ENCODE peak calls at places on chromosomes 16 and 17, in four cellular contexts. H is pons; W is CD4-positive, alpha-beta memory T cell; M is NCI-H1105 treated with DMSO at 0.1 percent for 48 hours. J is an unnamed sample.
A peak's percentile ranks its signal among the peaks of the same experiment; 100 is the strongest.

GRCh38 chr16:56708821-56709685 is 20.9 kb upstream of the NUP93 start:
- DNase-seq in W (no peak), M (no peak), H (no peak), J (no peak)

GRCh38 chr16:66986559-66986958 is 1.8 kb upstream of the CES4A start:
- DNase-seq in W (no peak), M (no peak), H (no peak), J (no peak)

GRCh38 chr16:27330542-27330941 is 16.8 kb downstream of the IL4R start:
- DNase-seq in H (no peak), W (no peak), M (no peak), J (peak; percentile 73)

GRCh38 chr17:28624148-28624547 is 10.2 kb upstream of the RSKR start:
- DNase-seq in H (no peak), M (no peak), W (no peak), J (no peak)

GRCh38 chr17:64007838-64008282 is 9.7 kb downstream of the PRR29 start:
- DNase-seq in W (no peak), H (no peak), M (no peak), J (peak; percentile 11)

GRCh38 chr17:49996495-49997255 is 1.7 kb upstream of the DLX3 start:
- DNase-seq in M (peak; percentile 60), H (no peak), W (peak; percentile 45), J (peak; percentile 89)

GRCh38 chr17:63685021-63685420 is 14.9 kb downstream of the LIMD2 start:
- DNase-seq in M (no peak), W (no peak), H (peak; percentile 55), J (no peak)

GRCh38 chr16:85134794-85135153 is 22.5 kb upstream of the CIBAR2 start:
- DNase-seq in M (no peak), H (no peak), W (no peak), J (no peak)

GRCh38 chr17:71866095-71866494 is 254.7 kb upstream of the SOX9 start:
- DNase-seq in H (no peak), W (no peak), M (no peak), J (no peak)

GRCh38 chr16:69566437-69567030 is 768 bp downstream of the NFAT5 start:
- DNase-seq in W (no peak), H (no peak), M (no peak), J (peak; percentile 85)

GRCh38 chr16:83653785-83654184 is 154.0 kb upstream of the HSBP1 start:
- DNase-seq in W (no peak), H (no peak), M (no peak), J (peak; percentile 65)

GRCh38 chr16:25707982-25708583 is 16.3 kb downstream of the HS3ST4 start:
- DNase-seq in H (no peak), M (no peak), W (no peak), J (no peak)

J was measured in GM03348.